ENCODE peak calls at places on chromosomes 6 and 20, in six cellular contexts. T is breast epithelium, I is spleen, D is GM06990, C is GM23338, O is uterus. G is an unnamed sample.

GRCh38 chr6:14316911-14317535 is 199.5 kb downstream of the CD83 start:
- DNase-seq in T (no peak), I (no peak), D (no peak), C (peak; percentile 51), O (no peak), G (no peak)

GRCh38 chr20:57289401-57290177 is 23.1 kb upstream of the BMP7 start:
- DNase-seq in T (no peak), I (no peak), D (no peak), C (no peak), O (no peak), G (no peak)

GRCh38 chr6:169112483-169113320 is 140.9 kb downstream of the THBS2 start:
- DNase-seq in T (no peak), I (no peak), D (peak; percentile 21), C (peak; percentile 17), O (no peak), G (no peak)

GRCh38 chr6:81565071-81565470 is 187.4 kb downstream of the TENT5A start:
- DNase-seq in T (no peak), I (no peak), D (no peak), C (no peak), O (no peak), G (peak; percentile 17)

GRCh38 chr20:36975085-36975829 is 23.7 kb upstream of the SAMHD1 start:
- DNase-seq in T (no peak), I (no peak), D (no peak), C (no peak), O (no peak), G (no peak)

GRCh38 chr6:125812394-125813231 is 21.9 kb downstream of the NCOA7 start:
- DNase-seq in T (no peak), I (no peak), D (no peak), C (no peak), O (no peak), G (peak; percentile 93)

GRCh38 chr20:3084283-3084985 is at the start of gene AVP:
- DNase-seq in T (no peak), I (no peak), D (no peak), C (no peak), O (no peak), G (no peak)

GRCh38 chr20:35318502-35319157 is 26.4 kb upstream of the FAM83C start:
- DNase-seq in T (no peak), I (no peak), D (no peak), C (no peak), O (peak; percentile 47), G (peak; percentile 85)

GRCh38 chr6:123925360-123925759 is 121.7 kb downstream of the NKAIN2 start:
- DNase-seq in T (no peak), I (no peak), D (peak; percentile 4), C (no peak), O (no peak), G (no peak)

GRCh38 chr20:3908667-3909066 is 19.5 kb downstream of the PANK2 start:
- DNase-seq in T (no peak), I (no peak), D (no peak), C (no peak), O (no peak), G (no peak)

GRCh38 chr6:157046776-157047175 is 269.6 kb downstream of the ARID1B start:
- DNase-seq in T (no peak), I (no peak), D (no peak), C (no peak), O (no peak), G (no peak)

GRCh38 chr20:34201531-34201930 is 39.7 kb upstream of the ASIP start:
- DNase-seq in T (no peak), I (no peak), D (no peak), C (no peak), O (no peak), G (no peak)

GRCh38 chr6:159193923-159194322 is 24.7 kb downstream of the FNDC1 start:
- DNase-seq in T (no peak), I (no peak), D (no peak), C (no peak), O (no peak), G (no peak)

GRCh38 chr6:99348220-99348822 is 1.2 kb downstream of the FAXC start:
- DNase-seq in T (no peak), I (no peak), D (no peak), C (no peak), O (no peak), G (no peak)

GRCh38 chr6:133241901-133242760 is 974 bp downstream of the EYA4 start:
- DNase-seq in T (no peak), I (peak; percentile 68), D (peak; percentile 27), C (peak; percentile 49), O (no peak), G (no peak)

GRCh38 chr20:46599227-46599987 is 49.0 kb upstream of the OCSTAMP start:
- DNase-seq in T (no peak), I (no peak), D (no peak), C (no peak), O (no peak), G (no peak)

GRCh38 chr6:137353346-137353745 is 134.2 kb upstream of the IFNGR1 start:
- DNase-seq in T (no peak), I (no peak), D (peak; percentile 31), C (no peak), O (no peak), G (no peak)

GRCh38 chr6:47181681-47182080 is 128.0 kb downstream of the TNFRSF21 start:
- DNase-seq in T (no peak), I (no peak), D (no peak), C (no peak), O (no peak), G (no peak)

DNA sequence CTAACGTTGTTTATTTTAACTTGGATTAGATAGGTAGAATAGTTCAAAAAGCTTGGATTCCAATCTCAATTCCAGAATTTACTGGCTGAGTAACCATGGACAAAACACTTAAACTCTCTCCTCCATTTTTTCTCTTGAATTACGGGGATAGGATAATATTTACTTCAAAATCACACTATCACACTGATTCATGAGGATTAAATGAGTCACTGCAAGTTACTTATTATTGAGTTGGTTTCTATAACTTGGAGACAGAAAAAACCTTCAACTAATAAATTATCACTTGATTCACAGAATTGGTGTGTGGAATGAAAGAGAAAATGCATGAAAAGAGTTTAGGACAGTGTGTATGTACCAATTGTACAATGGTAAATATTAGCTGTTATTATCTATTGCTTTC is 585.2 kb downstream of the PHF3 start:
- DNase-seq in T (no peak), I (no peak), D (no peak), C (no peak), O (no peak), G (no peak)
- H3K36me3 ChIP-seq in T (no peaks in the 10 kb centered on the region), I (no peaks in the 10 kb centered on the region), D (no peaks in the 10 kb centered on the region), C (no peaks in the 10 kb centered on the region), O (no peaks in the 10 kb centered on the region), G (no peaks in the 10 kb centered on the region)

GRCh38 chr20:42193119-42193518 is 574.9 kb upstream of the CHD6 start:
- DNase-seq in T (no peak), I (no peak), D (no peak), C (no peak), O (no peak), G (no peak)

GRCh38 chr20:42191140-42191860 is 573.1 kb upstream of the CHD6 start:
- DNase-seq in T (no peak), I (no peak), D (no peak), C (no peak), O (no peak), G (no peak)

GRCh38 chr20:42186337-42186736 is 568.2 kb upstream of the CHD6 start:
- DNase-seq in T (no peak), I (no peak), D (no peak), C (no peak), O (no peak), G (no peak)

GRCh38 chr20:42192321-42192720 is 574.1 kb upstream of the CHD6 start:
- DNase-seq in T (no peak), I (no peak), D (no peak), C (no peak), O (no peak), G (no peak)

GRCh38 chr20:42190084-42190483 is 571.9 kb upstream of the CHD6 start:
- DNase-seq in T (no peak), I (no peak), D (no peak), C (no peak), O (no peak), G (no peak)
- H3K36me3 ChIP-seq in T (no peaks in the 10 kb centered on the region), I (no peaks in the 10 kb centered on the region), D (no peaks in the 10 kb centered on the region), C (peaks cover 9% of the 10 kb centered on the region), O (no peaks in the 10 kb centered on the region), G (no peaks in the 10 kb centered on the region)

GRCh38 chr6:7300890-7301289 is 12.1 kb downstream of the SSR1 start:
- DNase-seq in T (no peak), I (no peak), D (no peak), C (no peak), O (no peak), G (no peak)
- H3K36me3 ChIP-seq in T (peaks cover 3% of the 10 kb centered on the region), I (peaks cover 100% of the 10 kb centered on the region), D (peaks cover 14% of the 10 kb centered on the region), C (peaks cover 87% of the 10 kb centered on the region), O (no peaks in the 10 kb centered on the region), G (peaks cover 76% of the 10 kb centered on the region)

GRCh38 chr6:6284231-6284966 is 36.1 kb downstream of the F13A1 start:
- DNase-seq in T (no peak), I (no peak), D (peak; percentile 1), C (no peak), O (no peak), G (no peak)
- H3K36me3 ChIP-seq in T (no peaks in the 10 kb centered on the region), I (no peaks in the 10 kb centered on the region), D (no peaks in the 10 kb centered on the region), C (no peaks in the 10 kb centered on the region), O (no peaks in the 10 kb centered on the region), G (no peaks in the 10 kb centered on the region)

DNA sequence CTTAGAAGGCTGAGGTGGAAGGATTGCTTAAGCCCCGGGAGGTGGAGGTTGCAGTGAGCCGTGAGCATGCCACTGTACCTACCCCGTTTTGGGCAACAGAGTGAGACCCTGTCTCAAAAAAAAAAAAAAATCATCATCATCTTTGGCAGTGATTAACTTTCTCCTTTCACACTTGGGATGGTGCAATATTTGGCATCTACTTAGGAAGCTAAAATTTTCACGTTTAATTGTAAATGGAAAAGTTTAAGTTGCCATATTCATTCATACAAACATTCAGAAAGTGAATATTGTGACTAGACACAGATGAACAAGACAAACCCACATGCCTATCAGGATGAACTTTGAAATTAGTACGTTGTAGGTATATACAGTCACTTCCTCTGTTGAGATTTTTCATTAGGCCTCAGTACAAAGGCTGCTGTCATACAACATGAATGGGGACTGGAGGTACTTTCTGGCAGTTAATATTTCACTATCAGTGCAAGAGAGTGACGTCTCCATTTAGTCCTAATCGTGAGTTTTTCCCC is 10.3 kb downstream of the TOP1 start:
- DNase-seq in T (no peak), I (no peak), D (no peak), C (no peak), O (no peak), G (no peak)
- H3K36me3 ChIP-seq in T (no peaks in the 10 kb centered on the region), I (peaks cover 4% of the 10 kb centered on the region), D (peaks cover 3% of the 10 kb centered on the region), C (no peaks in the 10 kb centered on the region), O (no peaks in the 10 kb centered on the region), G (peaks cover 2% of the 10 kb centered on the region)

GRCh38 chr6:2695464-2696095 is 55.1 kb downstream of the MYLK4 start:
- DNase-seq in T (no peak), I (no peak), D (no peak), C (peak; percentile 53), O (no peak), G (no peak)
- H3K36me3 ChIP-seq in T (no peaks in the 10 kb centered on the region), I (no peaks in the 10 kb centered on the region), D (no peaks in the 10 kb centered on the region), C (no peaks in the 10 kb centered on the region), O (no peaks in the 10 kb centered on the region), G (no peaks in the 10 kb centered on the region)